ENCODE peak calls at places on chromosomes 3 and 15, in six cellular contexts. One of them, this sample, is unnamed.

GRCh38 chr15:28026221-28026620 is 72.9 kb downstream of the OCA2 start:
- DNase-seq in RWPE1: no peak
- DNase-seq in H9: no peak
- DNase-seq in stomach: no peak
- DNase-seq in psoas muscle: no peak
- DNase-seq in AG04450: no peak
- DNase-seq in this sample: no peak

GRCh38 chr15:28935316-28935715 is 49.5 kb downstream of the APBA2 start:
- DNase-seq in RWPE1: no peak
- DNase-seq in H9: peak; percentile 74
- DNase-seq in stomach: no peak
- DNase-seq in psoas muscle: no peak
- DNase-seq in AG04450: no peak
- DNase-seq in this sample: peak; percentile 68

GRCh38 chr3:11510001-11510760 is 133.5 kb downstream of the VGLL4 start:
- DNase-seq in RWPE1: no peak
- DNase-seq in H9: no peak
- DNase-seq in stomach: no peak
- DNase-seq in psoas muscle: no peak
- DNase-seq in AG04450: no peak
- DNase-seq in this sample: no peak

GRCh38 chr3:52237659-52238172 is 1.2 kb downstream of the TWF2 start:
- DNase-seq in RWPE1: peak; percentile 91
- DNase-seq in H9: peak; percentile 68
- DNase-seq in stomach: peak; percentile 83
- DNase-seq in psoas muscle: peak; percentile 93
- DNase-seq in AG04450: peak; percentile 66
- DNase-seq in this sample: peak; percentile 94

GRCh38 chr3:110687138-110687537 is 384.5 kb upstream of the NECTIN3 start:
- DNase-seq in RWPE1: no peak
- DNase-seq in H9: no peak
- DNase-seq in stomach: no peak
- DNase-seq in psoas muscle: no peak
- DNase-seq in AG04450: no peak
- DNase-seq in this sample: no peak

GRCh38 chr3:124896824-124897526 is 9.8 kb upstream of the ITGB5 start:
- DNase-seq in RWPE1: no peak
- DNase-seq in H9: no peak
- DNase-seq in stomach: no peak
- DNase-seq in psoas muscle: no peak
- DNase-seq in AG04450: no peak
- DNase-seq in this sample: no peak

GRCh38 chr3:67461667-67462142 is 192.7 kb downstream of the SUCLG2 start:
- DNase-seq in RWPE1: no peak
- DNase-seq in H9: no peak
- DNase-seq in stomach: no peak
- DNase-seq in psoas muscle: no peak
- DNase-seq in AG04450: peak; percentile 29
- DNase-seq in this sample: no peak

GRCh38 chr3:193870376-193871092 is 265.4 kb upstream of the HES1 start:
- DNase-seq in RWPE1: peak; percentile 37
- DNase-seq in H9: peak; percentile 58
- DNase-seq in stomach: no peak
- DNase-seq in psoas muscle: no peak
- DNase-seq in AG04450: no peak
- DNase-seq in this sample: no peak

GRCh38 chr15:39756806-39757522 is 25.7 kb downstream of the FSIP1 start:
- DNase-seq in RWPE1: peak; percentile 42
- DNase-seq in H9: no peak
- DNase-seq in stomach: no peak
- DNase-seq in psoas muscle: no peak
- DNase-seq in AG04450: peak; percentile 43
- DNase-seq in this sample: no peak

GRCh38 chr3:62318752-62319569 is 54.4 kb downstream of the FEZF2 start:
- DNase-seq in RWPE1: peak; percentile 72
- DNase-seq in H9: peak; percentile 90
- DNase-seq in stomach: peak; percentile 69
- DNase-seq in psoas muscle: peak; percentile 79
- DNase-seq in AG04450: peak; percentile 55
- DNase-seq in this sample: peak; percentile 95

GRCh38 chr15:99967841-99968371 is 234.7 kb upstream of the LYSMD4 start:
- DNase-seq in RWPE1: peak; percentile 97
- DNase-seq in H9: no peak
- DNase-seq in stomach: peak; percentile 18
- DNase-seq in psoas muscle: no peak
- DNase-seq in AG04450: no peak
- DNase-seq in this sample: peak; percentile 65

GRCh38 chr15:46296002-46296401 is 661.2 kb downstream of the SQOR start:
- DNase-seq in RWPE1: no peak
- DNase-seq in H9: no peak
- DNase-seq in stomach: no peak
- DNase-seq in psoas muscle: no peak
- DNase-seq in AG04450: no peak
- DNase-seq in this sample: no peak

GRCh38 chr3:107810195-107811071 is 280.4 kb downstream of the CD47 start:
- DNase-seq in RWPE1: no peak
- DNase-seq in H9: no peak
- DNase-seq in stomach: no peak
- DNase-seq in psoas muscle: no peak
- DNase-seq in AG04450: no peak
- DNase-seq in this sample: no peak

GRCh38 chr15:98567951-98568350 is 80.4 kb upstream of the IGF1R start:
- DNase-seq in RWPE1: no peak
- DNase-seq in H9: no peak
- DNase-seq in stomach: no peak
- DNase-seq in psoas muscle: no peak
- DNase-seq in AG04450: no peak
- DNase-seq in this sample: no peak

GRCh38 chr15:52464478-52464877 is 64.2 kb downstream of the MYO5A start:
- DNase-seq in RWPE1: no peak
- DNase-seq in H9: no peak
- DNase-seq in stomach: no peak
- DNase-seq in psoas muscle: no peak
- DNase-seq in AG04450: no peak
- DNase-seq in this sample: no peak

GRCh38 chr3:138774529-138775253 is 60.0 kb downstream of the PIK3CB start:
- DNase-seq in RWPE1: peak; percentile 84
- DNase-seq in H9: no peak
- DNase-seq in stomach: peak; percentile 60
- DNase-seq in psoas muscle: no peak
- DNase-seq in AG04450: peak; percentile 98
- DNase-seq in this sample: no peak

GRCh38 chr15:56608140-56608778 is 125.0 kb downstream of the ZNF280D start:
- DNase-seq in RWPE1: no peak
- DNase-seq in H9: no peak
- DNase-seq in stomach: no peak
- DNase-seq in psoas muscle: no peak
- DNase-seq in AG04450: no peak
- DNase-seq in this sample: no peak

GRCh38 chr15:92914103-92914499 is 14.0 kb downstream of the CHD2 start:
- DNase-seq in RWPE1: no peak
- DNase-seq in H9: no peak
- DNase-seq in stomach: no peak
- DNase-seq in psoas muscle: no peak
- DNase-seq in AG04450: no peak
- DNase-seq in this sample: no peak

GRCh38 chr3:38000965-38001455 is 10.4 kb downstream of the VILL start:
- DNase-seq in RWPE1: no peak
- DNase-seq in H9: no peak
- DNase-seq in stomach: peak; percentile 24
- DNase-seq in psoas muscle: no peak
- DNase-seq in AG04450: no peak
- DNase-seq in this sample: peak; percentile 79

GRCh38 chr3:38002291-38002876 is 11.8 kb downstream of the VILL start:
- DNase-seq in RWPE1: no peak
- DNase-seq in H9: no peak
- DNase-seq in stomach: peak; percentile 23
- DNase-seq in psoas muscle: no peak
- DNase-seq in AG04450: no peak
- DNase-seq in this sample: peak; percentile 66

GRCh38 chr3:38002940-38003339 is 12.4 kb downstream of the VILL start:
- DNase-seq in RWPE1: no peak
- DNase-seq in H9: no peak
- DNase-seq in stomach: no peak
- DNase-seq in psoas muscle: no peak
- DNase-seq in AG04450: no peak
- DNase-seq in this sample: peak; percentile 70

GRCh38 chr3:38000242-38000916 is 9.8 kb downstream of the VILL start:
- DNase-seq in RWPE1: no peak
- DNase-seq in H9: no peak
- DNase-seq in stomach: peak; percentile 22
- DNase-seq in psoas muscle: no peak
- DNase-seq in AG04450: no peak
- DNase-seq in this sample: peak; percentile 39

DNA sequence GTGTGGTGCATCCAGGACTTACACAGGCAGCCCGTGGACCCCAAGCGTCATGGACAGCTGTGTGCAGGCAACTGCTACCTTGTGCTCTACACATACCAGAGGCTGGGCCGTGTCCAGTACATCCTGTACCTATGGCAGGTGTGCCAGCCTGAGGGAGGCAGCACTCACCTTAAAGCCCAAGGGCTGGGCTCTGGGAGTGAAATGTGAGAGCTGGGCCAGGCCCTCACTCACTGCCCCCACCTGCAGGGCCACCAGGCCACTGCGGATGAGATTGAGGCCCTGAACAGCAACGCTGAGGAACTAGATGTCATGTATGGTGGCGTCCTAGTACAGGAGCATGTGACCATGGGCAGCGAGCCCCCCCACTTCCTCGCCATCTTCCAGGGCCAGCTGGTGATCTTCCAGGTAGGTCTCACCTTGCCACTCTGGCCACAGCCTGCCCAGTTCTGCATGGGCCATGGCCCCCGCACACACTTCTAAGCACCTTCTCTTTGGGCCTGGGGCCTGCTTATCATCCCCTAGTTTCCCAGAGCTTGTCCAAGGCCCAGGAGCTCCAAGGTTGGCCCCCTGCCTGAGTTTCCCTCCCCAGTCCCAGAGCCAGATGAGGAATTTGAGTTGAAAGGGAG is 11.0 kb downstream of the VILL start:
- DNase-seq in RWPE1: no peak
- DNase-seq in H9: peak; percentile 74
- DNase-seq in stomach: peak; percentile 87
- DNase-seq in psoas muscle: no peak
- DNase-seq in AG04450: no peak
- DNase-seq in this sample: peak; percentile 74
- TF ChIP-seq CTCF in RWPE1: no peak
- TF ChIP-seq CTCF in H9: peak; percentile 62
- TF ChIP-seq CTCF in stomach: no peak
- TF ChIP-seq CTCF in psoas muscle: no peak
- TF ChIP-seq CTCF in AG04450: peak; percentile 9
- TF ChIP-seq CTCF in this sample: peak; percentile 46

GRCh38 chr15:89776274-89777072 is at the start of gene MESP2:
- DNase-seq in RWPE1: peak; percentile 75
- DNase-seq in H9: peak; percentile 94
- DNase-seq in stomach: peak; percentile 89
- DNase-seq in psoas muscle: peak; percentile 87
- DNase-seq in AG04450: no peak
- DNase-seq in this sample: peak; percentile 83
- TF ChIP-seq CTCF in RWPE1: no peak
- TF ChIP-seq CTCF in H9: peak; percentile 72
- TF ChIP-seq CTCF in stomach: peak; percentile 18
- TF ChIP-seq CTCF in psoas muscle: peak; percentile 45
- TF ChIP-seq CTCF in AG04450: peak; percentile 44
- TF ChIP-seq CTCF in this sample: peak; percentile 74

GRCh38 chr3:158908187-158908762 is 106.4 kb downstream of the MFSD1 start:
- DNase-seq in RWPE1: no peak
- DNase-seq in H9: no peak
- DNase-seq in stomach: no peak
- DNase-seq in psoas muscle: no peak
- DNase-seq in AG04450: no peak
- DNase-seq in this sample: no peak

GRCh38 chr3:158909870-158910269 is 108.0 kb downstream of the MFSD1 start:
- DNase-seq in RWPE1: no peak
- DNase-seq in H9: no peak
- DNase-seq in stomach: no peak
- DNase-seq in psoas muscle: no peak
- DNase-seq in AG04450: no peak
- DNase-seq in this sample: no peak

GRCh38 chr3:158912621-158913020 is 110.8 kb downstream of the MFSD1 start:
- DNase-seq in RWPE1: no peak
- DNase-seq in H9: no peak
- DNase-seq in stomach: no peak
- DNase-seq in psoas muscle: no peak
- DNase-seq in AG04450: no peak
- DNase-seq in this sample: no peak

GRCh38 chr3:158911586-158911985 is 109.7 kb downstream of the MFSD1 start:
- DNase-seq in RWPE1: no peak
- DNase-seq in H9: no peak
- DNase-seq in stomach: no peak
- DNase-seq in psoas muscle: no peak
- DNase-seq in AG04450: no peak
- DNase-seq in this sample: no peak

DNA sequence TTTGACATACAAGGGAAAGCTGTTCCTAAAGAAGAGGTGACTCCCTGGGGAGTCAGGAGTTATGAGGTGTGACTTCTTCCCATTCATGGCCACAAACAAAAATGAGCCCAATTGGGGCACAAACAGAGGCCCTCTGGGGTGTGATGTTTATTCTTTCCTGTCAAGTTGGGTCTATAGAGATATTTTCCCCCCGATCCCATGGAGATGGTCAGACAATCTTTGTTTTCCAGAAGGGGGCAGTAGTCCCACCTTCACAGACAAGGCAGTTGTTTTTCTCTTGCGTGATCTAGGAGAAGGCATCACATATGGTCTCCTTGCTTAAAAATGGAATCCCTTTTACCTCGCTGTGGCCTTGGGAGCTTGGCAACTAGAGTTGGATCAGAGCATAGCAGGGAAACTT is 110.3 kb downstream of the MFSD1 start:
- DNase-seq in RWPE1: no peak
- DNase-seq in H9: peak; percentile 32
- DNase-seq in stomach: no peak
- DNase-seq in psoas muscle: no peak
- DNase-seq in AG04450: no peak
- DNase-seq in this sample: no peak
- TF ChIP-seq CTCF in RWPE1: no peak
- TF ChIP-seq CTCF in H9: peak; percentile 66
- TF ChIP-seq CTCF in stomach: no peak
- TF ChIP-seq CTCF in psoas muscle: no peak
- TF ChIP-seq CTCF in AG04450: no peak
- TF ChIP-seq CTCF in this sample: peak; percentile 21

GRCh38 chr15:83207622-83208356 is at the start of gene HDGFL3:
- DNase-seq in RWPE1: peak; percentile 73
- DNase-seq in H9: peak; percentile 77
- DNase-seq in stomach: peak; percentile 46
- DNase-seq in psoas muscle: peak; percentile 62
- DNase-seq in AG04450: no peak
- DNase-seq in this sample: no peak
- TF ChIP-seq CTCF in RWPE1: no peak
- TF ChIP-seq CTCF in H9: no peak
- TF ChIP-seq CTCF in stomach: no peak
- TF ChIP-seq CTCF in psoas muscle: no peak
- TF ChIP-seq CTCF in AG04450: no peak
- TF ChIP-seq CTCF in this sample: peak; percentile 56

This sample was measured in chondrocyte.